ENCODE peak calls at places on chromosomes 2 and 18, in five cellular contexts. M is A549, G is HepG2, S is GM23338, Y is GM12878. E is an unnamed sample.

GRCh38 chr18:10912790-10913560 is 236.4 kb downstream of the PIEZO2 start:
- DNase-seq in M (no peak), G (peak; percentile 86), S (no peak), Y (no peak), E (no peak)

GRCh38 chr2:195592101-195592500 is 64.9 kb upstream of the SLC39A10 start:
- DNase-seq in M (no peak), G (no peak), S (peak; percentile 38), Y (no peak), E (no peak)

GRCh38 chr2:202072226-202072625 is 829 bp upstream of the KIAA2012 start:
- DNase-seq in M (no peak), G (peak; percentile 20), S (peak; percentile 74), Y (no peak), E (no peak)

GRCh38 chr2:20490300-20491181 is 43.7 kb downstream of the RHOB start:
- DNase-seq in M (no peak), G (no peak), S (no peak), Y (no peak), E (no peak)

GRCh38 chr2:217588266-217588665 is 414.5 kb downstream of the TNS1 start:
- DNase-seq in M (no peak), G (no peak), S (no peak), Y (no peak), E (no peak)

GRCh38 chr2:21422050-21422449 is 298.3 kb downstream of the TDRD15 start:
- DNase-seq in M (no peak), G (peak; percentile 23), S (peak; percentile 79), Y (no peak), E (peak; percentile 32)

GRCh38 chr2:46269545-46270273 is 27.5 kb upstream of the EPAS1 start:
- DNase-seq in M (no peak), G (no peak), S (no peak), Y (no peak), E (peak; percentile 22)

GRCh38 chr2:144162652-144163051 is 357.3 kb downstream of the ZEB2 start:
- DNase-seq in M (no peak), G (peak; percentile 35), S (peak; percentile 77), Y (peak; percentile 12), E (peak; percentile 13)

GRCh38 chr2:128638741-128639477 is 320.2 kb upstream of the HS6ST1 start:
- DNase-seq in M (no peak), G (no peak), S (peak; percentile 98), Y (no peak), E (no peak)

GRCh38 chr18:76620326-76620813 is 125.3 kb upstream of the ZNF516 start:
- DNase-seq in M (no peak), G (no peak), S (peak; percentile 86), Y (peak; percentile 9), E (no peak)

GRCh38 chr2:153163055-153163454 is 315.5 kb downstream of the RPRM start:
- DNase-seq in M (no peak), G (peak; percentile 76), S (peak; percentile 89), Y (no peak), E (no peak)

GRCh38 chr2:134347756-134348155 is 93.9 kb downstream of the MGAT5 start:
- DNase-seq in M (no peak), G (no peak), S (peak; percentile 6), Y (no peak), E (no peak)

GRCh38 chr18:35573531-35573930 is 8.0 kb upstream of the GALNT1 start:
- DNase-seq in M (no peak), G (no peak), S (no peak), Y (no peak), E (no peak)

GRCh38 chr2:185813707-185814106 is 75.1 kb downstream of the FSIP2 start:
- DNase-seq in M (no peak), G (peak; percentile 86), S (no peak), Y (no peak), E (no peak)

GRCh38 chr18:79871026-79871390 is 73.3 kb downstream of the KCNG2 start:
- DNase-seq in M (no peak), G (no peak), S (no peak), Y (no peak), E (no peak)

GRCh38 chr2:71605173-71605641 is 151.8 kb downstream of the DYSF start:
- DNase-seq in M (no peak), G (no peak), S (no peak), Y (no peak), E (no peak)

GRCh38 chr2:38037757-38038615 is 38.0 kb downstream of the CYP1B1 start:
- DNase-seq in M (no peak), G (no peak), S (peak; percentile 86), Y (peak; percentile 76), E (peak; percentile 9)

GRCh38 chr2:208373460-208374089 is 33.0 kb upstream of the PTH2R start:
- DNase-seq in M (peak; percentile 44), G (peak; percentile 43), S (peak; percentile 82), Y (no peak), E (peak; percentile 45)

GRCh38 chr2:106956879-106957278 is 70.9 kb upstream of the ST6GAL2 start:
- DNase-seq in M (no peak), G (no peak), S (peak; percentile 16), Y (no peak), E (no peak)

GRCh38 chr2:205687018-205687956 is 5.0 kb downstream of the NRP2 start:
- DNase-seq in M (no peak), G (no peak), S (no peak), Y (no peak), E (no peak)

GRCh38 chr18:47050468-47050867 is 15.0 kb upstream of the ELOA2 start:
- DNase-seq in M (no peak), G (peak; percentile 40), S (peak; percentile 66), Y (no peak), E (peak; percentile 35)

GRCh38 chr2:120957905-120958304 is 222.2 kb downstream of the GLI2 start:
- DNase-seq in M (no peak), G (no peak), S (no peak), Y (no peak), E (no peak)

GRCh38 chr2:121359937-121360565 is 75.0 kb upstream of the TFCP2L1 start:
- DNase-seq in M (no peak), G (no peak), S (no peak), Y (no peak), E (no peak)

GRCh38 chr2:26492749-26493515 is 15.0 kb upstream of the OTOF start:
- DNase-seq in M (no peak), G (no peak), S (no peak), Y (no peak), E (peak; percentile 64)

GRCh38 chr2:99442837-99443236 is 47.0 kb downstream of the REV1 start:
- DNase-seq in M (no peak), G (no peak), S (peak; percentile 38), Y (no peak), E (peak; percentile 11)

GRCh38 chr18:48472610-48473009 is 63.4 kb upstream of the ZBTB7C start:
- DNase-seq in M (no peak), G (no peak), S (no peak), Y (no peak), E (no peak)

GRCh38 chr2:85675866-85676548 is 8.0 kb upstream of the SFTPB start:
- DNase-seq in M (no peak), G (no peak), S (no peak), Y (no peak), E (no peak)

GRCh38 chr2:208101716-208102631 is 22.4 kb downstream of the CRYGD start:
- DNase-seq in M (no peak), G (peak; percentile 46), S (peak; percentile 64), Y (no peak), E (peak; percentile 9)

GRCh38 chr2:129160879-129161278 is 818.6 kb upstream of the RAB6C start:
- DNase-seq in M (no peak), G (no peak), S (no peak), Y (no peak), E (no peak)

GRCh38 chr2:23498941-23499340 is 114.0 kb downstream of the KLHL29 start:
- DNase-seq in M (no peak), G (no peak), S (no peak), Y (no peak), E (no peak)

GRCh38 chr18:13280066-13280795 is 61.7 kb downstream of the LDLRAD4 start:
- DNase-seq in M (no peak), G (no peak), S (no peak), Y (no peak), E (no peak)

GRCh38 chr2:53859354-53860159 is at the start of gene GPR75:
- DNase-seq in M (no peak), G (no peak), S (peak; percentile 81), Y (no peak), E (no peak)

GRCh38 chr18:55249572-55249971 is 290.3 kb upstream of the CCDC68 start:
- DNase-seq in M (no peak), G (no peak), S (no peak), Y (peak; percentile 60), E (no peak)

GRCh38 chr18:61637905-61638304 is 254.9 kb downstream of the RNF152 start:
- DNase-seq in M (no peak), G (no peak), S (peak; percentile 81), Y (no peak), E (no peak)
- TF ChIP-seq JUNB in M (no peak), G (no peak), S (no peak), Y (no peak), E (no peak)

GRCh38 chr2:156322103-156322671 is 10.3 kb downstream of the NR4A2 start:
- DNase-seq in M (no peak), G (no peak), S (no peak), Y (no peak), E (no peak)

GRCh38 chr2:156317631-156318030 is 14.9 kb downstream of the NR4A2 start:
- DNase-seq in M (no peak), G (no peak), S (no peak), Y (no peak), E (no peak)

GRCh38 chr2:156320491-156320896 is 12.0 kb downstream of the NR4A2 start:
- DNase-seq in M (no peak), G (no peak), S (peak; percentile 75), Y (no peak), E (no peak)

GRCh38 chr2:156321243-156321904 is 11.1 kb downstream of the NR4A2 start:
- DNase-seq in M (no peak), G (no peak), S (peak; percentile 53), Y (no peak), E (no peak)

GRCh38 chr2:156319811-156320490 is 12.6 kb downstream of the NR4A2 start:
- DNase-seq in M (no peak), G (no peak), S (peak; percentile 91), Y (no peak), E (peak; percentile 64)
- TF ChIP-seq JUNB in M (no peak), G (no peak), S (no peak), Y (no peak), E (no peak)

GRCh38 chr2:237440819-237441281 is 26.9 kb upstream of the COL6A3 start:
- DNase-seq in M (no peak), G (no peak), S (no peak), Y (no peak), E (no peak)
- TF ChIP-seq JUNB in M (no peak), G (no peak), S (no peak), Y (peak; percentile 99), E (no peak)

GRCh38 chr2:191556463-191556862 is 121.5 kb upstream of the NABP1 start:
- DNase-seq in M (no peak), G (no peak), S (no peak), Y (no peak), E (no peak)
- TF ChIP-seq JUNB in M (no peak), G (no peak), S (no peak), Y (no peak), E (no peak)

GRCh38 chr2:62736899-62737559 is 31.5 kb downstream of the EHBP1 start:
- DNase-seq in M (no peak), G (peak; percentile 51), S (peak; percentile 42), Y (peak; percentile 47), E (no peak)
- TF ChIP-seq JUNB in M (no peak), G (no peak), S (no peak), Y (no peak), E (no peak)

E was measured in K562.